ENCODE peak calls at places on chromosomes 13 and 19, in five cellular contexts. One of them, this sample, is unnamed. For H3K4me1, the result is how much of the 10 kb centered on the place peaks cover.

GRCh38 chr19:4571305-4571917 is 11.9 kb upstream of the SEMA6B start:
- DNase-seq in fibroblast of lung: no peak
- DNase-seq in tibial artery: no peak
- DNase-seq in uterus: no peak
- DNase-seq in pancreas: no peak
- DNase-seq in this sample: peak

GRCh38 chr19:34232566-34233481 is 21.5 kb upstream of the GARRE1 start:
- DNase-seq in fibroblast of lung: peak
- DNase-seq in tibial artery: peak
- DNase-seq in uterus: peak
- DNase-seq in pancreas: no peak
- DNase-seq in this sample: peak

GRCh38 chr19:5863030-5863665 is 7.2 kb downstream of the FUT5 start:
- DNase-seq in fibroblast of lung: no peak
- DNase-seq in tibial artery: no peak
- DNase-seq in uterus: no peak
- DNase-seq in pancreas: no peak
- DNase-seq in this sample: no peak

GRCh38 chr19:45477713-45478453 is 10.1 kb downstream of the FOSB start:
- DNase-seq in fibroblast of lung: no peak
- DNase-seq in tibial artery: no peak
- DNase-seq in uterus: no peak
- DNase-seq in pancreas: no peak
- DNase-seq in this sample: no peak

GRCh38 chr13:43268632-43269031 is 245.2 kb downstream of the DNAJC15 start:
- DNase-seq in fibroblast of lung: no peak
- DNase-seq in tibial artery: no peak
- DNase-seq in uterus: no peak
- DNase-seq in pancreas: no peak
- DNase-seq in this sample: no peak

GRCh38 chr13:32475403-32475802 is 47.5 kb upstream of the N4BP2L1 start:
- DNase-seq in fibroblast of lung: no peak
- DNase-seq in tibial artery: no peak
- DNase-seq in uterus: no peak
- DNase-seq in pancreas: no peak
- DNase-seq in this sample: peak

GRCh38 chr19:39083983-39084731 is at the start of gene ACP7:
- DNase-seq in fibroblast of lung: no peak
- DNase-seq in tibial artery: no peak
- DNase-seq in uterus: no peak
- DNase-seq in pancreas: peak
- DNase-seq in this sample: no peak

GRCh38 chr13:29886446-29886845 is 36.0 kb upstream of the UBL3 start:
- DNase-seq in fibroblast of lung: no peak
- DNase-seq in tibial artery: no peak
- DNase-seq in uterus: no peak
- DNase-seq in pancreas: no peak
- DNase-seq in this sample: no peak

GRCh38 chr13:38888309-38888708 is 102.3 kb downstream of the STOML3 start:
- DNase-seq in fibroblast of lung: peak
- DNase-seq in tibial artery: no peak
- DNase-seq in uterus: no peak
- DNase-seq in pancreas: no peak
- DNase-seq in this sample: no peak

GRCh38 chr13:71219671-71220070 is 647.3 kb downstream of the DACH1 start:
- DNase-seq in fibroblast of lung: no peak
- DNase-seq in tibial artery: no peak
- DNase-seq in uterus: no peak
- DNase-seq in pancreas: no peak
- DNase-seq in this sample: peak

GRCh38 chr13:25231537-25231936 is 55.8 kb downstream of the MTMR6 start:
- DNase-seq in fibroblast of lung: no peak
- DNase-seq in tibial artery: no peak
- DNase-seq in uterus: no peak
- DNase-seq in pancreas: no peak
- DNase-seq in this sample: no peak

GRCh38 chr13:93004919-93005318 is 221.7 kb upstream of the GPC6 start:
- DNase-seq in fibroblast of lung: no peak
- DNase-seq in tibial artery: no peak
- DNase-seq in uterus: no peak
- DNase-seq in pancreas: no peak
- DNase-seq in this sample: peak

DNA sequence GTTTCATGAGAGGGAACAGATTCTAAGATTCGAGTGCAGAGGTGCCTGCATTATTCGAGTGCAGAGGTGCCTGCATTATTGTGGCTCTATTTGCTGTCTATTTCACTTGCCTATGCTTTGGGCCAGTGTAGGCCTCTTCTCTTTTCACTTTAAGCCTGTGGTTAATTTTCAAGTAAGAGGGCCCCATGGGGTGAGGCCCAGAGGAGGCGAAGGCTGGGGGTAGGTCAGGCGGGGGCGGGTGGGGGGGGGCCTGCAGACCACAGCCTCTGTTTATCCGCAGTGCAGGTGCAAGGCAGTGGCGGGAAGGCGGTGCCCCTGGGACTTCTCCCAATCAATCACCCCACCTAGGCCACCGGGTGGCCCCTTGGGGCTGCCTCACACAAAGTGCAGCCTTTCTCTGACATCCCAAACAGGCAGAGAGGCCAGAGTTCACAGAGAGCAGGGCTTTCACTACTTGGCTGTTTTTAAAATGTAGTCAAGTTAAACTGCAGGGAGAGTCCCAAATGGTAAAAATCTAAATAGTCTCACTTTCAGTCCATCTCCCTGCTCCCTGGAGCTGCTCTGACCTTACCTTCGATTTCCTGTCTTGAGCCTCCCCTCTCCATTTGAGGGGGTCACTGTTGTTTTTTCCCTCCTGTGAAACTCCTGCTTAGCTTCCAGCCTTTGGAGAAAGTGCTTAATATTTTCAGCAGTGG is 249.1 kb downstream of the DLEU7 start:
- DNase-seq in fibroblast of lung: no peak
- DNase-seq in tibial artery: no peak
- DNase-seq in uterus: no peak
- DNase-seq in pancreas: no peak
- DNase-seq in this sample: peak
- H3K4me1 ChIP-seq in fibroblast of lung: under half
- H3K4me1 ChIP-seq in tibial artery: under half
- H3K4me1 ChIP-seq in uterus: under half
- H3K4me1 ChIP-seq in pancreas: under half
- H3K4me1 ChIP-seq in this sample: under half

GRCh38 chr13:27374126-27374613 is 50.2 kb upstream of the GTF3A start:
- DNase-seq in fibroblast of lung: no peak
- DNase-seq in tibial artery: no peak
- DNase-seq in uterus: no peak
- DNase-seq in pancreas: no peak
- DNase-seq in this sample: no peak
- H3K4me1 ChIP-seq in fibroblast of lung: under half
- H3K4me1 ChIP-seq in tibial artery: under half
- H3K4me1 ChIP-seq in uterus: under half
- H3K4me1 ChIP-seq in pancreas: under half
- H3K4me1 ChIP-seq in this sample: under half

GRCh38 chr13:46598820-46599180 is 45.8 kb downstream of the LRCH1 start:
- DNase-seq in fibroblast of lung: no peak
- DNase-seq in tibial artery: no peak
- DNase-seq in uterus: no peak
- DNase-seq in pancreas: no peak
- DNase-seq in this sample: no peak
- H3K4me1 ChIP-seq in fibroblast of lung: under half
- H3K4me1 ChIP-seq in tibial artery: half or more
- H3K4me1 ChIP-seq in uterus: under half
- H3K4me1 ChIP-seq in pancreas: under half
- H3K4me1 ChIP-seq in this sample: under half

GRCh38 chr13:62799038-62799535 is 1383.4 kb upstream of the PCDH20 start:
- DNase-seq in fibroblast of lung: no peak
- DNase-seq in tibial artery: no peak
- DNase-seq in uterus: no peak
- DNase-seq in pancreas: peak
- DNase-seq in this sample: no peak

DNA sequence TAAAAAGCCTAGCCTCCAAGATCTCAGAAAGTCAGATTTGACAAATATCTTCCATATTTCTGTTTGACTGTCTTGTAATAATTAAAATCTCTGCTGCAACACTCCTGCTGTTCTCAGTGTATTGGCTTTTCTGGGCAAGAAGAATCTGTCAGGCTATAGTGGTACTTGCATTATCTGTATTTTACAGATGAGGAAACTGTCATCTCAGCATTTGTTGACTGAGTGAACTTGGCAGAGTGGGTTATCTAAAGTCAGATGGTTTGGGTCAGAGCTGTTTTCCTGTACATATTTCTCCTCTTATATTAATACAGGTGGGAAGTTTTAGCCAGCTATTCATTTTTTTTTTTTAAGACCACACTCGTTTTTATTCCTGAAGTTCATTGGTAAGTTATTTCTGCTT is 1378.2 kb upstream of the PCDH20 start:
- DNase-seq in fibroblast of lung: no peak
- DNase-seq in tibial artery: no peak
- DNase-seq in uterus: no peak
- DNase-seq in pancreas: no peak
- DNase-seq in this sample: no peak
- H3K4me1 ChIP-seq in fibroblast of lung: under half
- H3K4me1 ChIP-seq in tibial artery: under half
- H3K4me1 ChIP-seq in uterus: under half
- H3K4me1 ChIP-seq in pancreas: under half
- H3K4me1 ChIP-seq in this sample: under half

GRCh38 chr13:101911752-101912151 is 459.3 kb downstream of the ITGBL1 start:
- DNase-seq in fibroblast of lung: no peak
- DNase-seq in tibial artery: no peak
- DNase-seq in uterus: no peak
- DNase-seq in pancreas: no peak
- DNase-seq in this sample: no peak
- H3K4me1 ChIP-seq in fibroblast of lung: under half
- H3K4me1 ChIP-seq in tibial artery: under half
- H3K4me1 ChIP-seq in uterus: under half
- H3K4me1 ChIP-seq in pancreas: under half
- H3K4me1 ChIP-seq in this sample: under half

This sample was measured in BE2C.